ENCODE peak calls at places on chromosomes 11 and 22, in five cellular contexts. W, A, L, N and U are unnamed samples.

GRCh38 chr11:9759519-9760179 is 95.8 kb downstream of the SWAP70 start:
- DNase-seq in W (peak; percentile 100), A (peak; percentile 91), L (peak; percentile 92), N (peak; percentile 99), U (peak; percentile 91)

GRCh38 chr22:41320416-41321240 is 19.3 kb downstream of the ZC3H7B start:
- DNase-seq in W (no peak), A (no peak), L (no peak), N (no peak), U (no peak)

GRCh38 chr11:72066855-72067254 is 13.5 kb downstream of the NUMA1 start:
- DNase-seq in W (no peak), A (no peak), L (no peak), N (no peak), U (no peak)

GRCh38 chr22:17451251-17451765 is 82.0 kb downstream of the CECR2 start:
- DNase-seq in W (no peak), A (no peak), L (no peak), N (no peak), U (no peak)

GRCh38 chr11:5196067-5196466 is 4.4 kb downstream of the OR51V1 start:
- DNase-seq in W (no peak), A (no peak), L (no peak), N (no peak), U (no peak)

GRCh38 chr11:113806403-113806802 is 26.8 kb downstream of the CLDN25 start:
- DNase-seq in W (peak; percentile 3), A (no peak), L (peak; percentile 29), N (peak; percentile 30), U (peak; percentile 51)

GRCh38 chr11:16984229-16984628 is 30.0 kb downstream of the PLEKHA7 start:
- DNase-seq in W (no peak), A (no peak), L (no peak), N (no peak), U (no peak)

GRCh38 chr22:35567794-35568193 is 27.2 kb downstream of the RASD2 start:
- DNase-seq in W (no peak), A (no peak), L (no peak), N (no peak), U (no peak)

GRCh38 chr22:16922076-16922475 is 85.9 kb downstream of the GAB4 start:
- DNase-seq in W (no peak), A (no peak), L (no peak), N (no peak), U (no peak)

GRCh38 chr11:6568191-6568918 is 35.1 kb downstream of the RRP8 start:
- DNase-seq in W (peak; percentile 72), A (peak; percentile 56), L (peak; percentile 85), N (peak; percentile 66), U (peak; percentile 25)

GRCh38 chr11:12979928-12980689 is 29.0 kb upstream of the RASSF10 start:
- DNase-seq in W (no peak), A (no peak), L (no peak), N (no peak), U (no peak)

GRCh38 chr11:69295995-69296889 is 2.3 kb downstream of the MYEOV start:
- DNase-seq in W (peak; percentile 45), A (peak; percentile 64), L (no peak), N (no peak), U (no peak)

GRCh38 chr11:64186205-64187165 is 514 bp downstream of the STIP1 start:
- DNase-seq in W (peak; percentile 11), A (no peak), L (peak; percentile 45), N (peak; percentile 39), U (no peak)

GRCh38 chr11:41282436-41282835 is 177.0 kb downstream of the LRRC4C start:
- DNase-seq in W (peak; percentile 36), A (no peak), L (no peak), N (no peak), U (no peak)

GRCh38 chr11:103067118-103067517 is 24.8 kb downstream of the DCUN1D5 start:
- DNase-seq in W (no peak), A (no peak), L (peak; percentile 30), N (no peak), U (no peak)

DNA sequence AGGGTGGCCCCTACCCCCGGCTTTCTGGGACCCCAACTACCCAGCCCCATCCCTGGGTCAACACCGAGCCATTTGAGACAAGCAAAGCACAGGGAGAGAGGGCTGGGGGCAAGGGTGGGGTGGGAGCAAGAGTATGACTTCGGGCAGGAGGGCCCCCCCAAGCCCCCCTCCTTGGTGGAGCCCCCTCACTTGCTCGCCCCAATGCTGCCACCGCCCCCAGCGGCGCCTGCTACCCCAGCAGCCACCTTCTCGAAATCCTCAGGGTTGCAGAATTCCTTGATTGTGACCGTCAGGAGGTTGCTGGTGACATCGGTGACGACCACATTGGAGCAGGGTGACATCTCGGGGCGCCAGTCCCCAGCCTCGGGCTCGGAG is 6.0 kb downstream of the CBX6 start:
- DNase-seq in W (no peak), A (no peak), L (no peak), N (no peak), U (no peak)
- H3K4me1 ChIP-seq in W (peaks cover 2% of the 10 kb centered on the region), A (peaks cover 60% of the 10 kb centered on the region), L (peaks cover 90% of the 10 kb centered on the region), N (peaks cover 29% of the 10 kb centered on the region), U (peaks cover 3% of the 10 kb centered on the region)

GRCh38 chr11:79439430-79439892 is 1.4 kb downstream of the TENM4 start:
- DNase-seq in W (peak; percentile 60), A (no peak), L (no peak), N (no peak), U (no peak)

GRCh38 chr11:79438631-79439429 is 2.0 kb downstream of the TENM4 start:
- DNase-seq in W (peak; percentile 42), A (no peak), L (no peak), N (no peak), U (no peak)

GRCh38 chr11:79437274-79437980 is 3.4 kb downstream of the TENM4 start:
- DNase-seq in W (peak; percentile 70), A (no peak), L (peak; percentile 55), N (peak; percentile 5), U (no peak)

GRCh38 chr11:79437981-79438630 is 2.7 kb downstream of the TENM4 start:
- DNase-seq in W (peak; percentile 70), A (no peak), L (peak; percentile 19), N (no peak), U (no peak)

GRCh38 chr11:79436911-79437273 is 3.9 kb downstream of the TENM4 start:
- DNase-seq in W (no peak), A (no peak), L (no peak), N (no peak), U (no peak)
- H3K4me3 ChIP-seq in W (peak overlapping the region; percentile 83), A (peak overlapping the region; percentile 29), L (peak overlapping the region; percentile 35), N (no peak overlapping the region), U (no peak overlapping the region)

DNA sequence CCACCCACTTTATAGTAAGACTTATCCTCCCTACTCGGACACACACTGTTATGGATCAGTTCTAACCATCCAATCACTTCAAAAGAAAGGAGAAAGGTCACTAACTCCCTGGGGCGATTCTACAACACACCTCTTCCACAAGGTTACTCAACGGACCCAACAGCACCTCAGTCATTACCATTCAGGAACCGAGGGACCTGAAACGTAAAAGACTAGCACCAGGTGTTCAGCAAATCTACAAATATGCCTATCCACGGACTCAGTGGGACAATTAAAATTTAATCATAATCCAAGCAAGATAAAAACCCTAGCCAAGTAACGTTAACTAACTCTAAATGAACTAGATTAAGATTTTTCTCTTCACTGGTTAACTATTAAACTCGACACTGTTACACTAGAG is 1.6 kb downstream of the HNRNPUL2 start:
- DNase-seq in W (no peak), A (no peak), L (no peak), N (peak; percentile 22), U (peak; percentile 73)
- H3K27ac ChIP-seq in W (peak overlapping the region; percentile 92), A (peak overlapping the region; percentile 98), L (peak overlapping the region; percentile 98), N (peak overlapping the region; percentile 1), U (peak overlapping the region; percentile 45)

DNA sequence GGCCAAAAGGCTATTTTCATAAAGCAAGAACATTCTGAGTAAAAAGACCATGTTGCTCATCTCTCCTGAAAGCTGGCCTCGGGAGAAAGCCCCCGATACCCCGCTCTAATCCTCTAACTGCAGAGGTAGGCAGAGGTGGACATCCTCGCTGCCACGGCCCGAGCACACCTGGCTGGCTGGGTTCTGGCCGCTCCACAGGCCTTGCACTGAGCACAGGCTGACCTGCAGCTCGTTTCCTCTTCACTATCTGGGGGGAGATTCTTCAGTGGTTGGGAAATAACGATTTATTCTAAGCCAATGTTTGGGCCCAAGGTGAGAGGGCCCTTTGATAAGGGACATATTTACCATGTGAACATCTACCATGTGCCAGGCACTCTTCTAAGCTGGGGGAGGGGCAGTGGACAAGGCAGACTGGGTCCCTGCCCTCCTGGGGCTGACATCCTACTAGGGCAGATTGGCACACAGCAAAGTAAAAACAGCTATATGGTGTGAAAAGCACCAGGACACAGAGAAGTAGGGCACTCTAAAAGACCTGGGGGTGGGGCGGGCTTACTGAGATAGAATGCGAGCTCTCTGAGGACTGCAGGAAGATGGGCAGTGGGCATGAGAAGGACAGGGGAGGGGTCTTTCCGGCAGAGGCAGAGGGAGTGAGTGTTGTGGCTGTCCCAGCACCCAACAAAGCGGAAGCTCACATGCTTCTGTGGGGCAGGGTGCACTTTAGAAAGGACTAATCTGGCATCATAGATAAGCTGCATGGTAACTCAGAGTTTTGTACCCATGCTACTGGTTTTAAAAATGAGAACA is 65.5 kb upstream of the ARFGAP3 start:
- DNase-seq in W (no peak), A (no peak), L (no peak), N (no peak), U (peak; percentile 53)
- H3K4me1 ChIP-seq in W (peaks cover 12% of the 10 kb centered on the region), A (peaks cover 85% of the 10 kb centered on the region), L (peaks cover 8% of the 10 kb centered on the region), N (peaks cover 32% of the 10 kb centered on the region), U (peaks cover 6% of the 10 kb centered on the region)

GRCh38 chr11:43746670-43747069 is 66.1 kb downstream of the HSD17B12 start:
- DNase-seq in W (no peak), A (no peak), L (no peak), N (no peak), U (no peak)

GRCh38 chr11:43747130-43747802 is 66.7 kb downstream of the HSD17B12 start:
- DNase-seq in W (no peak), A (no peak), L (no peak), N (no peak), U (no peak)

GRCh38 chr11:43748095-43748494 is 67.6 kb downstream of the HSD17B12 start:
- DNase-seq in W (no peak), A (no peak), L (no peak), N (no peak), U (no peak)

GRCh38 chr11:43756575-43756974 is 76.0 kb downstream of the HSD17B12 start:
- DNase-seq in W (peak; percentile 59), A (no peak), L (no peak), N (no peak), U (no peak)

DNA sequence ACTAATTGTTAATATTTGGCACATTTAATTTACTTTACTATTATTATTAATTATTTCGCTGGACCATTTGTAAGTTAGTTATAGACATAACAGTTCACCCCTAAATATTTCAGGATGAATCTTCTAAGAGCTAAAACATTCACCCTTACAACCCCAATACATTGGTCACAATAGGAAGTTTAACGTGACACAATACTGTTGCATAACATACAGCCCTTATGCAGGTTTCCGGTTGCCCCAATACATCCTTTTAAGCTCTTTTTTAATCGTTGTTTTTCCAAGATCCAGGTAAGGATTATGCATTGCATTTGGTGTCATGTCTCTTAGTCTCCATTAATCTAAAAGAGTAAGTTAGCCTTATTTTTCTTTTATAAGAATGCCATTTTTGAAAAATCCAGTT is 71.2 kb downstream of the HSD17B12 start:
- DNase-seq in W (no peak), A (no peak), L (no peak), N (no peak), U (no peak)
- H3K4me3 ChIP-seq in W (no peak overlapping the region), A (no peak overlapping the region), L (no peak overlapping the region), N (no peak overlapping the region), U (no peak overlapping the region)

GRCh38 chr11:2301631-2302272 is at the start of the genes C11orf21 and TSPAN32:
- DNase-seq in W (peak; percentile 64), A (peak; percentile 75), L (no peak), N (no peak), U (peak; percentile 18)
- H3K27ac ChIP-seq in W (no peak within 1 kb of the TSS), A (no peak within 1 kb of the TSS), L (no peak within 1 kb of the TSS), N (no peak within 1 kb of the TSS), U (peak within 1 kb of the TSS; percentile 17)

GRCh38 chr11:100823360-100823759 is 136.3 kb downstream of the ARHGAP42 start:
- DNase-seq in W (no peak), A (no peak), L (peak; percentile 73), N (no peak), U (no peak)
- H3K4me1 ChIP-seq in W (peaks cover 5% of the 10 kb centered on the region), A (no peaks in the 10 kb centered on the region), L (peaks cover 44% of the 10 kb centered on the region), N (no peaks in the 10 kb centered on the region), U (no peaks in the 10 kb centered on the region)